ENCODE peak calls at places on chromosomes 16 and 17, in four cellular contexts. K is pancreas, F is brain microvascular endothelial cell, E is body of pancreas. J is an unnamed sample.

GRCh38 chr17:52149626-52150025 is 8.9 kb downstream of the CA10 start:
- DNase-seq in F (no peak), E (no peak), K (no peak), J (no peak)

GRCh38 chr17:50199211-50199633 is 2.2 kb downstream of the COL1A1 start:
- DNase-seq in K (no peak), F (no peak), E (no peak), J (no peak)

GRCh38 chr17:1047177-1047885 is 50.4 kb downstream of the TIMM22 start:
- DNase-seq in E (no peak), K (no peak), F (no peak), J (no peak)

GRCh38 chr16:86630471-86630870 is 52.1 kb downstream of the FOXL1 start:
- DNase-seq in F (no peak), K (no peak), E (no peak), J (no peak)

GRCh38 chr16:68286153-68287074 is 22.1 kb downstream of the SLC7A6 start:
- DNase-seq in K (no peak), F (no peak), E (peak), J (no peak)

GRCh38 chr16:24909856-24910255 is 64.1 kb downstream of the SLC5A11 start:
- DNase-seq in K (no peak), F (no peak), E (no peak), J (no peak)

GRCh38 chr16:88785106-88785924 is at the start of gene PIEZO1:
- DNase-seq in K (peak), F (no peak), E (peak), J (peak)

GRCh38 chr16:2233872-2234812 is 2.1 kb upstream of the DNASE1L2 start:
- DNase-seq in F (no peak), K (no peak), E (no peak), J (no peak)

GRCh38 chr16:11155284-11155806 is 100.7 kb downstream of the SOCS1 start:
- DNase-seq in E (no peak), K (no peak), F (peak), J (no peak)

GRCh38 chr16:49278567-49278827 is 3.1 kb downstream of the CBLN1 start:
- DNase-seq in K (no peak), F (no peak), E (no peak), J (no peak)

GRCh38 chr16:30351586-30352419 is 3.3 kb downstream of the CD2BP2 start:
- DNase-seq in E (peak), F (peak), K (peak), J (no peak)

GRCh38 chr17:77720946-77721822 is 237.3 kb upstream of the TNRC6C start:
- DNase-seq in F (no peak), E (no peak), K (no peak), J (no peak)

GRCh38 chr16:49466881-49467280 is 93.3 kb downstream of the C16orf78 start:
- DNase-seq in E (no peak), K (no peak), F (no peak), J (no peak)

GRCh38 chr17:30920282-30920681 is 1.5 kb upstream of the ADAP2 start:
- DNase-seq in E (no peak), F (peak), K (no peak), J (no peak)

GRCh38 chr17:6597727-6598126 is 41.4 kb upstream of the PITPNM3 start:
- DNase-seq in F (no peak), K (no peak), E (no peak), J (no peak)

GRCh38 chr17:10197721-10198508 is 491 bp downstream of the GAS7 start:
- DNase-seq in K (no peak), E (no peak), F (no peak), J (peak)

GRCh38 chr16:87733190-87733589 is 32.6 kb downstream of the KLHDC4 start:
- DNase-seq in E (no peak), K (no peak), F (no peak), J (no peak)

GRCh38 chr17:77322534-77323412 is 182.0 kb downstream of the SEC14L1 start:
- DNase-seq in F (peak), K (peak), E (peak), J (no peak)

GRCh38 chr17:28147026-28147425 is 104.5 kb downstream of the NLK start:
- DNase-seq in F (no peak), K (no peak), E (peak), J (no peak)

GRCh38 chr16:56789360-56789759 is 59.4 kb downstream of the NUP93 start:
- DNase-seq in F (peak), K (peak), E (peak), J (no peak)
- TF ChIP-seq CTCF in F (peak), K (peak), E (peak), J (no peak)

DNA sequence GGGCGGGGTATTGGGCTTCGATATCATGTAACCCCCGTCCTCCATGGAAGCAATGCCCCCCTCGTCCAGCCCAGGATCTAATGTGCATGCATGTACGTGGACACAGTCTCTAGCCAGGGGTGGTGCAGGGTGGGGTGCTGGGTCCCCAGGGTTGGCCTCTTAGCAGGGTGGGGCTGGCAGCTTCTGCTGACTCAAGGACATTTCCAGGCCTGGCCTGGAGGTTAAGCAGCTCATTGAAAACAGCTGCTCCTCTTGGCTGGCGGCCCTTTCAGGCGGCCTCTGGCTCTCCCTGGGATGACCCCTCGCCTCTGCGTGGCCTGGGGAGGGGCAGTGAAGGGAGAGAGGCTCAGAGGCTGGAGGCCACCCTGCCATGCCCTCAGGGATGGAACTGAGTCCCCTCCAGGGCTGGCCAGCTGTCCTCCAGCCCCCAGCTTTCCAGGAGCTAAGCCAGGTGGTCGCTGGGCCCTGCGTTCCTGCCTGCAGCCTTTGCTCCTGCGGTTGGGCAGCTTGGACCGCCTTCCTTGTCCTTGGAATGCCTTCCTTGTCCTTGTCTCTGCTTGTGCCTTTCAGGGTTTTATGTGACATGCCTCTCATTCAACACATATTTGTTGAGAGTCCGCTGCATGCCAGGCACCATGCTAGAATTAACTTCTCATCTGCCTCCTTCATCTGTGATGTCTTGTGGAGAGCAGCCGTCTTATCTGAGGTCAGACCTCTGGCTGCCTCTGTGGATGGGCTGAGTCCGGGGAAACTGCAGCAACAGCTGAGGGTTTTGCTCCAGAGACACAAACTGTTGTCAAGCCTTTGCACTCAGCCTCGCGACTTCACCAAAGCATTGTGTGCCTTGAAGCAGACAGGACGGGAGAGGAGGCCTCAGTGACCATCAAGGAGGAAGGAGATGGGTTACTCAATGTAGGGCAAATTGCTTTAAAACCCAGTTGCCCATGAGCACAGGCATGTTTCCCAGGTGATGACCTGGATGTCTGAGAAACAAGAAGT is 26.7 kb downstream of the MRC2 start:
- DNase-seq in F (no peak), E (peak), K (peak), J (no peak)
- TF ChIP-seq CTCF in F (no peak), E (no peak), K (no peak), J (no peak)

GRCh38 chr17:40551091-40551873 is 14.0 kb downstream of the CCR7 start:
- DNase-seq in E (peak), K (peak), F (peak), J (no peak)
- TF ChIP-seq CTCF in E (no peak), K (no peak), F (no peak), J (no peak)

GRCh38 chr17:66304304-66305174 is 2.1 kb downstream of the PRKCA start:
- DNase-seq in E (no peak), K (no peak), F (no peak), J (no peak)
- TF ChIP-seq CTCF in E (no peak), K (no peak), F (peak), J (no peak)

GRCh38 chr17:61412860-61413653 is 13.4 kb downstream of the TBX2 start:
- DNase-seq in F (no peak), K (no peak), E (no peak), J (no peak)

GRCh38 chr17:61410555-61411089 is 11.0 kb downstream of the TBX2 start:
- DNase-seq in E (peak), K (no peak), F (peak), J (peak)

GRCh38 chr17:61411944-61412859 is 12.6 kb downstream of the TBX2 start:
- DNase-seq in F (peak), K (peak), E (peak), J (peak)

GRCh38 chr17:61410100-61410551 is 10.5 kb downstream of the TBX2 start:
- DNase-seq in F (no peak), E (no peak), K (no peak), J (no peak)

DNA sequence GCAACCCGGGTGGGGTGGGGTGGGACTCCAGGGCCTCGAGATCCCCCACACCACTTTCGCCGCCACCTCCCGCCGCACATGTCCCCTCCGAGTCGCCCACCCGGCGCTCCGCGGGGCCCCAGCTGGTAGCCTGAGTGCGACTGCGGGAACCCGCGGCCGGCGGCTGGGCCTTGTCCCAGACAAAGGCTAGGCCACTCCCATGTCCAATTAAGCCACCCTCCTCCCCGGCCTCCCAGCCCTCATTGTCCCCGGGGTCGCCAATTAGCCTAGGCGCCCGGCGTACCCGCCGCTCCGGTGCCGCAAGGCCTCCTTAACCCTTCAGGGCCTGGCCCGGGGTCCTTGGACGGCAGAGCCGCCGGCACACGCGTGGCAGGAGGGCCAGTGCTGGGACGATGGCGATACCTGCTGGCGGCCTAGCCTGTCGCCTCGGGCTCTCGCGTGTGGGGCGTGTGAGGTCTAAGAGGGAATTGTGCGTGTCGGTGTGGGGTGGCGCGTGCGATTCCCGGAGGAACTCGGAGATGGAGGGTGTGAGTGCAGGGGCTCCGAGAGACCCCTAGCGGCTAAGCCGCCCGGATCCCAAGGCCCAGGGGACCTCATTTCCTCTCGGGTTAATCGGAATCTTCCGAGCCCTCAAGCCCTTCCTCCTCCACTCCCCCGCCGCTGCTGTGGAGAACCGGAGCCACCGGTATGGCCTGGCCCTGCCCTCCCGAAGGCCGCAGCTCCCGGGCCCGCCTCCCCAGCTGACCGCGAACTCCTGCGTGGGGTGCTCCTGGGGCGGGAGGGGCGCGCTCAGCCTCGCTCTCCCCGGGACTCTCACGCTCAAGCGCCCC is 11.7 kb downstream of the TBX2 start:
- DNase-seq in K (no peak), E (no peak), F (peak), J (peak)
- TF ChIP-seq CTCF in K (no peak), E (no peak), F (peak), J (no peak)

J was measured in neural crest cell.